ENCODE peak calls at places on chromosome 5, in four cellular contexts. B is ovary, F is uterus, V is tibial nerve. J is an unnamed sample.

GRCh38 chr5:96963267-96963666 is 27.4 kb downstream of the LNPEP start:
- DNase-seq in V (peak), B (peak), F (peak), J (peak)

GRCh38 chr5:40937064-40937463 is 27.8 kb downstream of the C7 start:
- DNase-seq in V (no peak), B (no peak), F (no peak), J (no peak)

GRCh38 chr5:157167219-157167621 is 1.2 kb upstream of the GARIN3 start:
- DNase-seq in B (no peak), F (no peak), V (no peak), J (no peak)

GRCh38 chr5:53130206-53130605 is 20.6 kb upstream of the MOCS2 start:
- DNase-seq in F (no peak), V (no peak), B (no peak), J (no peak)

GRCh38 chr5:54823006-54823405 is 162.4 kb downstream of the ESM1 start:
- DNase-seq in F (no peak), B (no peak), V (no peak), J (no peak)

GRCh38 chr5:36881807-36882206 is 5.2 kb downstream of the NIPBL start:
- DNase-seq in F (no peak), V (no peak), B (no peak), J (no peak)

GRCh38 chr5:79074641-79075040 is 5.1 kb downstream of the BHMT2 start:
- DNase-seq in V (no peak), B (no peak), F (no peak), J (no peak)

GRCh38 chr5:55101556-55102276 is 730 bp upstream of the GZMA start:
- DNase-seq in V (no peak), B (no peak), F (no peak), J (no peak)

GRCh38 chr5:151295801-151296477 is 7.6 kb downstream of the SLC36A3 start:
- DNase-seq in F (no peak), V (no peak), B (no peak), J (no peak)

GRCh38 chr5:96254980-96255681 is 177.9 kb downstream of the PCSK1 start:
- DNase-seq in B (no peak), F (peak), V (no peak), J (peak)

GRCh38 chr5:142627371-142628217 is 58.3 kb downstream of the FGF1 start:
- DNase-seq in V (no peak), F (peak), B (no peak), J (no peak)

GRCh38 chr5:111119856-111120255 is 27.7 kb downstream of the WDR36 start:
- DNase-seq in F (no peak), B (no peak), V (no peak), J (no peak)

GRCh38 chr5:78964889-78965288 is 20.2 kb downstream of the ARSB start:
- DNase-seq in B (no peak), F (no peak), V (no peak), J (no peak)

GRCh38 chr5:160556886-160557285 is 135.2 kb downstream of the PTTG1 start:
- DNase-seq in F (no peak), B (no peak), V (no peak), J (no peak)

GRCh38 chr5:131221888-131222287 is 42.0 kb upstream of the CDC42SE2 start:
- DNase-seq in F (no peak), V (no peak), B (no peak), J (no peak)

GRCh38 chr5:168302785-168303184 is 11.3 kb downstream of the WWC1 start:
- DNase-seq in B (no peak), V (no peak), F (no peak), J (no peak)

GRCh38 chr5:34775886-34776285 is 63.1 kb upstream of the TTC23L start:
- DNase-seq in B (no peak), F (no peak), V (no peak), J (no peak)

GRCh38 chr5:132747693-132748440 is 641 bp downstream of the CCNI2 start:
- DNase-seq in B (no peak), F (no peak), V (no peak), J (peak)

GRCh38 chr5:96794757-96795156 is 13.0 kb downstream of the ERAP1 start:
- DNase-seq in F (no peak), B (no peak), V (no peak), J (no peak)

GRCh38 chr5:173191561-173191960 is 43.4 kb downstream of the NKX2-5 start:
- DNase-seq in B (no peak), F (no peak), V (no peak), J (no peak)

GRCh38 chr5:43348964-43349363 is 35.8 kb upstream of the HMGCS1 start:
- DNase-seq in F (no peak), V (no peak), B (no peak), J (no peak)

GRCh38 chr5:149030392-149030791 is 32.5 kb downstream of the SH3TC2 start:
- DNase-seq in F (no peak), B (no peak), V (no peak), J (no peak)

GRCh38 chr5:77356740-77357139 is 135.4 kb downstream of the WDR41 start:
- DNase-seq in B (no peak), V (no peak), F (no peak), J (no peak)

GRCh38 chr5:154771383-154771901 is 16.3 kb downstream of the LARP1 start:
- DNase-seq in F (no peak), B (peak), V (no peak), J (peak)

GRCh38 chr5:34707451-34708107 is 51.5 kb downstream of the RAI14 start:
- DNase-seq in B (no peak), F (no peak), V (no peak), J (no peak)

GRCh38 chr5:178207917-178208280 is 3.6 kb downstream of the HNRNPAB start:
- DNase-seq in B (no peak), V (no peak), F (no peak), J (no peak)
- TF ChIP-seq POLR2A in B (no peak), V (no peak), F (no peak), J (no peak)

GRCh38 chr5:60248900-60249299 is 355.4 kb upstream of the PDE4D start:
- DNase-seq in V (no peak), B (no peak), F (no peak), J (no peak)
- TF ChIP-seq POLR2A in V (no peak), B (no peak), F (no peak), J (no peak)

GRCh38 chr5:179821298-179822058 is 773 bp downstream of the SQSTM1 start:
- DNase-seq in V (peak), F (peak), B (peak), J (peak)
- TF ChIP-seq POLR2A in V (peak), F (peak), B (peak), J (peak)

GRCh38 chr5:56816546-56817081 is 1.3 kb downstream of the MAP3K1 start:
- DNase-seq in B (peak), V (no peak), F (peak), J (peak)

GRCh38 chr5:56814361-56814962 is 887 bp upstream of the MAP3K1 start:
- DNase-seq in B (peak), V (no peak), F (peak), J (peak)

GRCh38 chr5:56813302-56813701 is 2.0 kb upstream of the MAP3K1 start:
- DNase-seq in B (no peak), V (no peak), F (no peak), J (no peak)

GRCh38 chr5:56815657-56816545 is 552 bp downstream of the MAP3K1 start:
- DNase-seq in F (peak), V (no peak), B (peak), J (peak)

GRCh38 chr5:56814963-56815656 is at the start of gene MAP3K1:
- DNase-seq in B (peak), F (peak), V (peak), J (peak)
- TF ChIP-seq POLR2A in B (no peak), F (peak), V (peak), J (peak)